ENCODE peak calls at places on chromosomes 13 and 19, in six cellular contexts. A, E, J, H, P and N are unnamed samples.

GRCh38 chr13:77696006-77696862 is 1.3 kb upstream of the SLAIN1 start:
- DNase-seq in A (peak; percentile 37), E (peak; percentile 51), J (no peak), H (no peak), P (no peak), N (peak; percentile 16)

GRCh38 chr19:37519890-37520289 is 13.2 kb downstream of the ZNF793 start:
- DNase-seq in A (no peak), E (no peak), J (peak; percentile 76), H (no peak), P (no peak), N (no peak)

GRCh38 chr19:42422576-42423461 is 4.4 kb downstream of the LIPE start:
- DNase-seq in A (no peak), E (peak; percentile 73), J (peak; percentile 34), H (peak; percentile 42), P (peak; percentile 18), N (no peak)

GRCh38 chr19:19403373-19403901 is 2.0 kb upstream of the GATAD2A start:
- DNase-seq in A (no peak), E (no peak), J (peak; percentile 56), H (no peak), P (no peak), N (no peak)

GRCh38 chr13:98947925-98948324 is 29.9 kb downstream of the DOCK9 start:
- DNase-seq in A (no peak), E (no peak), J (no peak), H (no peak), P (no peak), N (no peak)

GRCh38 chr13:27643334-27644158 is 21.9 kb downstream of the POLR1D start:
- DNase-seq in A (no peak), E (no peak), J (peak; percentile 34), H (no peak), P (no peak), N (no peak)

GRCh38 chr19:6772028-6772865 is at the start of gene VAV1:
- DNase-seq in A (no peak), E (peak; percentile 93), J (no peak), H (peak; percentile 59), P (peak; percentile 66), N (no peak)

GRCh38 chr19:55638864-55639359 is 1.9 kb upstream of the ZNF580 start:
- DNase-seq in A (no peak), E (peak; percentile 78), J (no peak), H (no peak), P (no peak), N (no peak)

GRCh38 chr19:40776364-40776763 is 1.0 kb downstream of the MIA start:
- DNase-seq in A (no peak), E (no peak), J (no peak), H (no peak), P (no peak), N (no peak)